ENCODE peak calls at places on chromosomes 1 and 21, in nine cellular contexts. One of them, this sample, is unnamed.

GRCh38 chr1:84255586-84255985 is 45.9 kb upstream of the SAMD13 start:
- DNase-seq in stimulated activated CD8-positive, alpha-beta memory T cell treated with anti-CD3 and anti-CD28 coated beads, Interleukin-4, amount 100 ng/mL, for 1 hour: no peak
- DNase-seq in EH: no peak
- DNase-seq in activated CD8-positive, alpha-beta memory T cell treated with anti-CD3 and anti-CD28 coated beads, Interleukin-2, amount 50 U/mL, for 48 hours: no peak
- DNase-seq in fibroblast of the conjunctiva: no peak
- DNase-seq in NCI-H1417: no peak
- DNase-seq in ELR: no peak
- DNase-seq in renal cortical epithelial cell: no peak
- DNase-seq in head of caudate nucleus: no peak
- DNase-seq in this sample: no peak

GRCh38 chr21:38048241-38048640 is 132.0 kb upstream of the KCNJ6 start:
- DNase-seq in fibroblast of the conjunctiva: no peak
- DNase-seq in stimulated activated CD8-positive, alpha-beta memory T cell treated with anti-CD3 and anti-CD28 coated beads, Interleukin-4, amount 100 ng/mL, for 1 hour: no peak
- DNase-seq in ELR: no peak
- DNase-seq in NCI-H1417: peak; percentile 71
- DNase-seq in EH: no peak
- DNase-seq in head of caudate nucleus: peak; percentile 16
- DNase-seq in renal cortical epithelial cell: no peak
- DNase-seq in activated CD8-positive, alpha-beta memory T cell treated with anti-CD3 and anti-CD28 coated beads, Interleukin-2, amount 50 U/mL, for 48 hours: no peak
- DNase-seq in this sample: no peak

GRCh38 chr1:31583082-31583994 is 7.0 kb downstream of the TINAGL1 start:
- DNase-seq in ELR: no peak
- DNase-seq in NCI-H1417: no peak
- DNase-seq in EH: no peak
- DNase-seq in stimulated activated CD8-positive, alpha-beta memory T cell treated with anti-CD3 and anti-CD28 coated beads, Interleukin-4, amount 100 ng/mL, for 1 hour: no peak
- DNase-seq in activated CD8-positive, alpha-beta memory T cell treated with anti-CD3 and anti-CD28 coated beads, Interleukin-2, amount 50 U/mL, for 48 hours: no peak
- DNase-seq in fibroblast of the conjunctiva: no peak
- DNase-seq in renal cortical epithelial cell: no peak
- DNase-seq in head of caudate nucleus: no peak
- DNase-seq in this sample: no peak

GRCh38 chr1:13699510-13699909 is 478 bp upstream of the PRDM2 start:
- DNase-seq in EH: no peak
- DNase-seq in NCI-H1417: no peak
- DNase-seq in stimulated activated CD8-positive, alpha-beta memory T cell treated with anti-CD3 and anti-CD28 coated beads, Interleukin-4, amount 100 ng/mL, for 1 hour: no peak
- DNase-seq in renal cortical epithelial cell: peak; percentile 5
- DNase-seq in fibroblast of the conjunctiva: no peak
- DNase-seq in ELR: peak; percentile 0
- DNase-seq in activated CD8-positive, alpha-beta memory T cell treated with anti-CD3 and anti-CD28 coated beads, Interleukin-2, amount 50 U/mL, for 48 hours: peak; percentile 63
- DNase-seq in head of caudate nucleus: no peak
- DNase-seq in this sample: no peak

GRCh38 chr1:92994105-92994712 is 32.9 kb upstream of the DIPK1A start:
- DNase-seq in renal cortical epithelial cell: peak; percentile 76
- DNase-seq in activated CD8-positive, alpha-beta memory T cell treated with anti-CD3 and anti-CD28 coated beads, Interleukin-2, amount 50 U/mL, for 48 hours: peak; percentile 67
- DNase-seq in NCI-H1417: peak; percentile 72
- DNase-seq in head of caudate nucleus: peak; percentile 61
- DNase-seq in ELR: peak; percentile 86
- DNase-seq in fibroblast of the conjunctiva: peak; percentile 83
- DNase-seq in stimulated activated CD8-positive, alpha-beta memory T cell treated with anti-CD3 and anti-CD28 coated beads, Interleukin-4, amount 100 ng/mL, for 1 hour: peak; percentile 33
- DNase-seq in EH: peak; percentile 82
- DNase-seq in this sample: no peak

GRCh38 chr1:59143824-59144223 is 153.1 kb upstream of the FGGY start:
- DNase-seq in stimulated activated CD8-positive, alpha-beta memory T cell treated with anti-CD3 and anti-CD28 coated beads, Interleukin-4, amount 100 ng/mL, for 1 hour: no peak
- DNase-seq in EH: peak; percentile 80
- DNase-seq in activated CD8-positive, alpha-beta memory T cell treated with anti-CD3 and anti-CD28 coated beads, Interleukin-2, amount 50 U/mL, for 48 hours: no peak
- DNase-seq in ELR: peak; percentile 52
- DNase-seq in head of caudate nucleus: no peak
- DNase-seq in fibroblast of the conjunctiva: no peak
- DNase-seq in renal cortical epithelial cell: peak; percentile 91
- DNase-seq in NCI-H1417: no peak
- DNase-seq in this sample: no peak

GRCh38 chr1:27060879-27061278 is 48.2 kb upstream of the TENT5B start:
- DNase-seq in EH: no peak
- DNase-seq in ELR: no peak
- DNase-seq in stimulated activated CD8-positive, alpha-beta memory T cell treated with anti-CD3 and anti-CD28 coated beads, Interleukin-4, amount 100 ng/mL, for 1 hour: no peak
- DNase-seq in fibroblast of the conjunctiva: no peak
- DNase-seq in head of caudate nucleus: no peak
- DNase-seq in activated CD8-positive, alpha-beta memory T cell treated with anti-CD3 and anti-CD28 coated beads, Interleukin-2, amount 50 U/mL, for 48 hours: no peak
- DNase-seq in renal cortical epithelial cell: no peak
- DNase-seq in NCI-H1417: no peak
- DNase-seq in this sample: no peak

GRCh38 chr1:174693085-174693484 is 245.3 kb downstream of the GPR52 start:
- DNase-seq in activated CD8-positive, alpha-beta memory T cell treated with anti-CD3 and anti-CD28 coated beads, Interleukin-2, amount 50 U/mL, for 48 hours: no peak
- DNase-seq in stimulated activated CD8-positive, alpha-beta memory T cell treated with anti-CD3 and anti-CD28 coated beads, Interleukin-4, amount 100 ng/mL, for 1 hour: no peak
- DNase-seq in renal cortical epithelial cell: no peak
- DNase-seq in ELR: no peak
- DNase-seq in EH: no peak
- DNase-seq in head of caudate nucleus: no peak
- DNase-seq in NCI-H1417: no peak
- DNase-seq in fibroblast of the conjunctiva: no peak
- DNase-seq in this sample: no peak

GRCh38 chr1:101833312-101833711 is 163.4 kb downstream of the OLFM3 start:
- DNase-seq in ELR: peak; percentile 24
- DNase-seq in fibroblast of the conjunctiva: no peak
- DNase-seq in head of caudate nucleus: no peak
- DNase-seq in EH: no peak
- DNase-seq in renal cortical epithelial cell: no peak
- DNase-seq in NCI-H1417: no peak
- DNase-seq in stimulated activated CD8-positive, alpha-beta memory T cell treated with anti-CD3 and anti-CD28 coated beads, Interleukin-4, amount 100 ng/mL, for 1 hour: no peak
- DNase-seq in activated CD8-positive, alpha-beta memory T cell treated with anti-CD3 and anti-CD28 coated beads, Interleukin-2, amount 50 U/mL, for 48 hours: no peak
- DNase-seq in this sample: no peak

GRCh38 chr21:44615881-44616590 is 4.2 kb downstream of the KRTAP10-8 start:
- DNase-seq in renal cortical epithelial cell: no peak
- DNase-seq in fibroblast of the conjunctiva: no peak
- DNase-seq in EH: no peak
- DNase-seq in head of caudate nucleus: no peak
- DNase-seq in stimulated activated CD8-positive, alpha-beta memory T cell treated with anti-CD3 and anti-CD28 coated beads, Interleukin-4, amount 100 ng/mL, for 1 hour: no peak
- DNase-seq in NCI-H1417: peak; percentile 33
- DNase-seq in ELR: no peak
- DNase-seq in activated CD8-positive, alpha-beta memory T cell treated with anti-CD3 and anti-CD28 coated beads, Interleukin-2, amount 50 U/mL, for 48 hours: no peak
- DNase-seq in this sample: peak; percentile 87

GRCh38 chr1:11151854-11152612 is 37.1 kb upstream of the ANGPTL7 start:
- DNase-seq in stimulated activated CD8-positive, alpha-beta memory T cell treated with anti-CD3 and anti-CD28 coated beads, Interleukin-4, amount 100 ng/mL, for 1 hour: no peak
- DNase-seq in head of caudate nucleus: no peak
- DNase-seq in activated CD8-positive, alpha-beta memory T cell treated with anti-CD3 and anti-CD28 coated beads, Interleukin-2, amount 50 U/mL, for 48 hours: no peak
- DNase-seq in EH: peak; percentile 24
- DNase-seq in ELR: no peak
- DNase-seq in NCI-H1417: no peak
- DNase-seq in fibroblast of the conjunctiva: no peak
- DNase-seq in renal cortical epithelial cell: no peak
- DNase-seq in this sample: no peak

GRCh38 chr1:25361901-25362300 is 23.8 kb downstream of the TMEM50A start:
- DNase-seq in stimulated activated CD8-positive, alpha-beta memory T cell treated with anti-CD3 and anti-CD28 coated beads, Interleukin-4, amount 100 ng/mL, for 1 hour: no peak
- DNase-seq in NCI-H1417: no peak
- DNase-seq in activated CD8-positive, alpha-beta memory T cell treated with anti-CD3 and anti-CD28 coated beads, Interleukin-2, amount 50 U/mL, for 48 hours: no peak
- DNase-seq in renal cortical epithelial cell: no peak
- DNase-seq in fibroblast of the conjunctiva: no peak
- DNase-seq in head of caudate nucleus: no peak
- DNase-seq in ELR: no peak
- DNase-seq in EH: peak; percentile 83
- DNase-seq in this sample: no peak

GRCh38 chr21:38814126-38815059 is 8.7 kb downstream of the ETS2 start:
- DNase-seq in NCI-H1417: no peak
- DNase-seq in head of caudate nucleus: no peak
- DNase-seq in ELR: no peak
- DNase-seq in fibroblast of the conjunctiva: no peak
- DNase-seq in EH: no peak
- DNase-seq in activated CD8-positive, alpha-beta memory T cell treated with anti-CD3 and anti-CD28 coated beads, Interleukin-2, amount 50 U/mL, for 48 hours: no peak
- DNase-seq in stimulated activated CD8-positive, alpha-beta memory T cell treated with anti-CD3 and anti-CD28 coated beads, Interleukin-4, amount 100 ng/mL, for 1 hour: no peak
- DNase-seq in renal cortical epithelial cell: no peak
- DNase-seq in this sample: no peak

This sample was measured in chondrocyte.